ENCODE peak calls at places on chromosomes 2 and 18, in four cellular contexts. One of them, this sample, is unnamed.

GRCh38 chr2:190271783-190272456 is 47.7 kb downstream of the HIBCH start:
- DNase-seq in fibroblast of lung: no peak
- DNase-seq in heart left ventricle: no peak
- DNase-seq in foreskin fibroblast: no peak
- DNase-seq in this sample: no peak

GRCh38 chr18:79898952-79899608 is 52.4 kb downstream of the SLC66A2 start:
- DNase-seq in fibroblast of lung: no peak
- DNase-seq in heart left ventricle: peak
- DNase-seq in foreskin fibroblast: no peak
- DNase-seq in this sample: no peak

GRCh38 chr2:240225660-240226475 is 85.4 kb upstream of the OTOS start:
- DNase-seq in fibroblast of lung: no peak
- DNase-seq in heart left ventricle: no peak
- DNase-seq in foreskin fibroblast: no peak
- DNase-seq in this sample: no peak

GRCh38 chr2:102112271-102112670 is 30.3 kb upstream of the IL1R1 start:
- DNase-seq in fibroblast of lung: no peak
- DNase-seq in heart left ventricle: no peak
- DNase-seq in foreskin fibroblast: no peak
- DNase-seq in this sample: no peak

GRCh38 chr2:214652473-214652872 is 157.0 kb downstream of the BARD1 start:
- DNase-seq in fibroblast of lung: no peak
- DNase-seq in heart left ventricle: no peak
- DNase-seq in foreskin fibroblast: no peak
- DNase-seq in this sample: no peak

GRCh38 chr2:72036173-72036545 is 111.5 kb downstream of the CYP26B1 start:
- DNase-seq in fibroblast of lung: no peak
- DNase-seq in heart left ventricle: no peak
- DNase-seq in foreskin fibroblast: no peak
- DNase-seq in this sample: no peak

GRCh38 chr18:74631242-74632087 is 33.8 kb downstream of the ZNF407 start:
- DNase-seq in fibroblast of lung: peak
- DNase-seq in heart left ventricle: no peak
- DNase-seq in foreskin fibroblast: peak
- DNase-seq in this sample: peak

GRCh38 chr2:152405206-152406118 is 70.5 kb downstream of the FMNL2 start:
- DNase-seq in fibroblast of lung: peak
- DNase-seq in heart left ventricle: no peak
- DNase-seq in foreskin fibroblast: no peak
- DNase-seq in this sample: peak

GRCh38 chr2:34012728-34013302 is 413.7 kb upstream of the FAM98A start:
- DNase-seq in fibroblast of lung: peak
- DNase-seq in heart left ventricle: peak
- DNase-seq in foreskin fibroblast: no peak
- DNase-seq in this sample: no peak

GRCh38 chr2:9873337-9873736 is 30.1 kb downstream of the TAF1B start:
- DNase-seq in fibroblast of lung: no peak
- DNase-seq in heart left ventricle: no peak
- DNase-seq in foreskin fibroblast: no peak
- DNase-seq in this sample: no peak

GRCh38 chr2:15412779-15413178 is 148.4 kb downstream of the NBAS start:
- DNase-seq in fibroblast of lung: no peak
- DNase-seq in heart left ventricle: no peak
- DNase-seq in foreskin fibroblast: no peak
- DNase-seq in this sample: no peak

GRCh38 chr2:200408428-200409311 is 101.2 kb downstream of the KCTD18 start:
- DNase-seq in fibroblast of lung: peak
- DNase-seq in heart left ventricle: no peak
- DNase-seq in foreskin fibroblast: peak
- DNase-seq in this sample: peak

GRCh38 chr18:14747513-14748474 is at the start of gene ANKRD30B:
- DNase-seq in fibroblast of lung: no peak
- DNase-seq in heart left ventricle: no peak
- DNase-seq in foreskin fibroblast: no peak
- DNase-seq in this sample: no peak

GRCh38 chr18:986071-986470 is 81.4 kb downstream of the ADCYAP1 start:
- DNase-seq in fibroblast of lung: peak
- DNase-seq in heart left ventricle: no peak
- DNase-seq in foreskin fibroblast: no peak
- DNase-seq in this sample: no peak

GRCh38 chr2:141796449-141796848 is 334.4 kb downstream of the LRP1B start:
- DNase-seq in fibroblast of lung: no peak
- DNase-seq in heart left ventricle: no peak
- DNase-seq in foreskin fibroblast: no peak
- DNase-seq in this sample: no peak

DNA sequence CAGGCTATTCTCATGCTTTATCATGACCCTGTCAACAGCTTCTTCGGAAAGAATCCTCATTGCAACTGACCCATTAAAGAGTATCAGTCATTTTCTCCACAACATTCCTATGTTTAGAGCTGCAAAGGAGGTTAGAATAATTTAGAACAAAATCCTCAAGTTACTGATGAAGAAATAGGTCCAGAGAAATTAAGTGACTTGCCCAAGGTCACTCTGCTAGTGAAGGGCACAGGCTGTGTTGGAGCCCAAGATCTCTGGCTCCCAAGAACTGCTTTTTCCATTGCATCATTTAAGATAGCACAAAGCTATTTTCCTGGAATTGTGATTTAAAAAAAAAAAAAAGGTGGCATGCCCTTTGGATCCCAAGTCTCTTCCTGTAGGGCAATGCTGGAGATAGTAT is 9.6 kb downstream of the IRS1 start:
- DNase-seq in fibroblast of lung: no peak
- DNase-seq in heart left ventricle: no peak
- DNase-seq in foreskin fibroblast: no peak
- DNase-seq in this sample: no peak
- H3K4me3 ChIP-seq in fibroblast of lung: peak
- H3K4me3 ChIP-seq in heart left ventricle: no peak
- H3K4me3 ChIP-seq in foreskin fibroblast: no peak
- H3K4me3 ChIP-seq in this sample: no peak

DNA sequence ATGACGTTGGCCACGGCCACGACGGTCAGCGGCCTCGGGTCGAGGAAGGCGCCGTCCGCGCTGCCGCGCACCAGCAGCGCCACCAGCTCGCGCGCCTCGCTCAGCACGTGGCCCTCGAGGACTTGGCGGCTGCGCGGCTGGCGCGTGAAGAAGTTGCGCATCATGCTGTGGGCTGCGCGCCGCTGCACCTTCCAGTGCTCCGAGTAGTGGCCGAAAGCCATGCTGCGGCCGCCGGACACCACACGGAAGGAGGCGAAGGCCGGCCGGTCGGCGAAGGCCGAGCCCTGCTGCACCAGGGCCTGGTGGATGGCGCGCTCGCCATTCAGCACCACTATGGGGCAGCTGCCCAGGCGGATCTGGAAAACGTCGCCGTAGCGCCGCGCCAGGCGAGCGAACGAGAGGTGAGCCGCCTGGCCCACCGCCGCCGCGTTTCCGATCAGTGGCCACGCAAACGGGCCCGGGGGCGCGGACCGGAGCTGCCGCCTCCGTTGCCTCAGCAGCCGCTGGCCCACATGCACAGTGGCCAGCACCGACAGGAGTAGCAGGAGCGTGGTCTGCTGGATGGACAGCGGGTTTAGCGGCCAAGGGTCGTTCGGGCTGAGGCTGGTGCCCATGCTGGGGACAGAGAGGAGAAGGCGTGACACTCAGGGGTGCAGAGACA is 1.0 kb downstream of the CYP1B1 start:
- DNase-seq in fibroblast of lung: peak
- DNase-seq in heart left ventricle: peak
- DNase-seq in foreskin fibroblast: peak
- DNase-seq in this sample: no peak
- TF ChIP-seq CTCF in fibroblast of lung: no peak
- TF ChIP-seq CTCF in heart left ventricle: no peak
- TF ChIP-seq CTCF in foreskin fibroblast: no peak
- TF ChIP-seq CTCF in this sample: no peak

GRCh38 chr2:64654993-64655666 is 1.4 kb upstream of the SERTAD2 start:
- DNase-seq in fibroblast of lung: peak
- DNase-seq in heart left ventricle: no peak
- DNase-seq in foreskin fibroblast: peak
- DNase-seq in this sample: no peak
- H3K4me3 ChIP-seq in fibroblast of lung: peak
- H3K4me3 ChIP-seq in heart left ventricle: peak
- H3K4me3 ChIP-seq in foreskin fibroblast: peak
- H3K4me3 ChIP-seq in this sample: peak

GRCh38 chr18:23824235-23824634 is 135.0 kb downstream of the LAMA3 start:
- DNase-seq in fibroblast of lung: no peak
- DNase-seq in heart left ventricle: no peak
- DNase-seq in foreskin fibroblast: no peak
- DNase-seq in this sample: no peak
- TF ChIP-seq CTCF in fibroblast of lung: no peak
- TF ChIP-seq CTCF in heart left ventricle: no peak
- TF ChIP-seq CTCF in foreskin fibroblast: no peak
- TF ChIP-seq CTCF in this sample: peak

DNA sequence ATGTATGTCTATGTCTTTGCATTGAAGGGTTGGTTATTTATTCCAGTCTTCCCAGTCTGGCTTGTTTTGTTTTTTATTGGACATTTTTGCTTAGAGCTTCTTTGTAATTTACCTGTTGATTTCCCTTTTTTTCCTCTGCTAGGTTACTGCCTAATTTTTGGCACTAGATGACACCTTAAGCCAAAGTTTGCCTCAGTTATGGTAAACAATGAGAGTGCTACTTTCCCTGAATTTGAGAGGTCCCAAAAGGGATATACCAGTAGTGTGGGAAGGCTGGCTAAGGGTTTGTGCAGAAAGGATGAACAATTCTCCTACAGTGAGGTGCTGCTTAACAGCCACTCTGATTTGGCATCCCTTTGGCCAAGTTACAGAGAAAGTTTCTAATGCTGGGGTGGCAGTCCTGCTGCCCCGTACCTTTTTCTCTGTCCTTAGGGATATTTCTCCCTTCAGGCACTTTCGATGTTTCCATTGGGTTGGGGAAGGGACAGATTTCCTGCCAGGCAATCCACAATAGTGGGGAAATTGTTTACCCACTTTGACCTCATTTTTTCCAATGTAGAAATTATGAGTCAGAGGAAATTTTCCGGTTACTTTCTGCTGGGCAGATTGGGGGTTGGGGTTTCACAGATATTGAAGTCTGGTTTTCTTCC is 354.9 kb downstream of the PTPRM start:
- DNase-seq in fibroblast of lung: peak
- DNase-seq in heart left ventricle: no peak
- DNase-seq in foreskin fibroblast: peak
- DNase-seq in this sample: peak
- H3K4me3 ChIP-seq in fibroblast of lung: no peak
- H3K4me3 ChIP-seq in heart left ventricle: no peak
- H3K4me3 ChIP-seq in foreskin fibroblast: no peak
- H3K4me3 ChIP-seq in this sample: no peak

GRCh38 chr2:128755693-128756371 is 437.2 kb upstream of the HS6ST1 start:
- DNase-seq in fibroblast of lung: no peak
- DNase-seq in heart left ventricle: no peak
- DNase-seq in foreskin fibroblast: no peak
- DNase-seq in this sample: no peak
- TF ChIP-seq CTCF in fibroblast of lung: no peak
- TF ChIP-seq CTCF in heart left ventricle: no peak
- TF ChIP-seq CTCF in foreskin fibroblast: no peak
- TF ChIP-seq CTCF in this sample: no peak